ENCODE peak calls at places on chromosome 18, in five cellular contexts. One of them, this sample, is unnamed.

GRCh38 chr18:69648486-69648885 is 247.8 kb downstream of the DOK6 start:
- DNase-seq in Karpas-422: no peak
- DNase-seq in T47D: no peak
- DNase-seq in NCI-H524: peak
- DNase-seq in HL-60: no peak
- DNase-seq in this sample: peak

GRCh38 chr18:34033968-34034367 is 190.7 kb downstream of the NOL4 start:
- DNase-seq in Karpas-422: no peak
- DNase-seq in HL-60: no peak
- DNase-seq in T47D: no peak
- DNase-seq in NCI-H524: no peak
- DNase-seq in this sample: no peak

GRCh38 chr18:944440-944839 is 39.8 kb downstream of the ADCYAP1 start:
- DNase-seq in T47D: no peak
- DNase-seq in HL-60: no peak
- DNase-seq in Karpas-422: no peak
- DNase-seq in NCI-H524: no peak
- DNase-seq in this sample: no peak

GRCh38 chr18:13429884-13430510 is 211.4 kb downstream of the LDLRAD4 start:
- DNase-seq in Karpas-422: no peak
- DNase-seq in NCI-H524: no peak
- DNase-seq in HL-60: no peak
- DNase-seq in T47D: no peak
- DNase-seq in this sample: no peak

GRCh38 chr18:57677289-57678211 is 55.9 kb upstream of the NARS1 start:
- DNase-seq in T47D: no peak
- DNase-seq in NCI-H524: no peak
- DNase-seq in HL-60: no peak
- DNase-seq in Karpas-422: no peak
- DNase-seq in this sample: no peak

GRCh38 chr18:51622676-51623075 is 425.2 kb upstream of the MEX3C start:
- DNase-seq in NCI-H524: peak
- DNase-seq in HL-60: no peak
- DNase-seq in T47D: no peak
- DNase-seq in Karpas-422: no peak
- DNase-seq in this sample: peak

GRCh38 chr18:58937204-58937603 is 72.5 kb downstream of the ZNF532 start:
- DNase-seq in T47D: no peak
- DNase-seq in Karpas-422: no peak
- DNase-seq in HL-60: peak
- DNase-seq in NCI-H524: no peak
- DNase-seq in this sample: no peak

GRCh38 chr18:12639990-12640880 is 17.7 kb downstream of the SPIRE1 start:
- DNase-seq in T47D: no peak
- DNase-seq in HL-60: no peak
- DNase-seq in NCI-H524: no peak
- DNase-seq in Karpas-422: no peak
- DNase-seq in this sample: no peak

GRCh38 chr18:38025433-38026038 is 459.9 kb upstream of the CELF4 start:
- DNase-seq in NCI-H524: no peak
- DNase-seq in T47D: no peak
- DNase-seq in HL-60: no peak
- DNase-seq in Karpas-422: no peak
- DNase-seq in this sample: no peak

GRCh38 chr18:395481-396250 is 104.8 kb downstream of the COLEC12 start:
- DNase-seq in HL-60: no peak
- DNase-seq in Karpas-422: no peak
- DNase-seq in NCI-H524: no peak
- DNase-seq in T47D: no peak
- DNase-seq in this sample: peak

GRCh38 chr18:56975276-56975675 is 171.6 kb upstream of the BOD1L2 start:
- DNase-seq in T47D: no peak
- DNase-seq in HL-60: no peak
- DNase-seq in NCI-H524: no peak
- DNase-seq in Karpas-422: no peak
- DNase-seq in this sample: no peak

GRCh38 chr18:76306685-76307292 is 188.3 kb downstream of the ZNF516 start:
- DNase-seq in T47D: no peak
- DNase-seq in Karpas-422: peak
- DNase-seq in HL-60: no peak
- DNase-seq in NCI-H524: no peak
- DNase-seq in this sample: no peak

GRCh38 chr18:80231151-80231550 is 16.2 kb downstream of the PARD6G start:
- DNase-seq in HL-60: no peak
- DNase-seq in NCI-H524: no peak
- DNase-seq in Karpas-422: no peak
- DNase-seq in T47D: no peak
- DNase-seq in this sample: no peak

GRCh38 chr18:63363951-63364350 is 3.1 kb downstream of the KDSR start:
- DNase-seq in NCI-H524: no peak
- DNase-seq in Karpas-422: no peak
- DNase-seq in T47D: no peak
- DNase-seq in HL-60: no peak
- DNase-seq in this sample: no peak

GRCh38 chr18:63207825-63208224 is 111.7 kb downstream of the BCL2 start:
- DNase-seq in HL-60: no peak
- DNase-seq in NCI-H524: peak
- DNase-seq in Karpas-422: peak
- DNase-seq in T47D: no peak
- DNase-seq in this sample: peak

GRCh38 chr18:10474309-10474708 is 19.9 kb downstream of the APCDD1 start:
- DNase-seq in Karpas-422: no peak
- DNase-seq in HL-60: no peak
- DNase-seq in NCI-H524: no peak
- DNase-seq in T47D: no peak
- DNase-seq in this sample: no peak

GRCh38 chr18:59631583-59632181 is 65.5 kb downstream of the CCBE1 start:
- DNase-seq in NCI-H524: no peak
- DNase-seq in T47D: no peak
- DNase-seq in Karpas-422: peak
- DNase-seq in HL-60: no peak
- DNase-seq in this sample: peak

GRCh38 chr18:73741946-73742345 is 405.7 kb downstream of the FBXO15 start:
- DNase-seq in Karpas-422: no peak
- DNase-seq in T47D: no peak
- DNase-seq in NCI-H524: no peak
- DNase-seq in HL-60: no peak
- DNase-seq in this sample: no peak

GRCh38 chr18:68662779-68663178 is 52.1 kb downstream of the TMX3 start:
- DNase-seq in NCI-H524: no peak
- DNase-seq in T47D: no peak
- DNase-seq in Karpas-422: no peak
- DNase-seq in HL-60: no peak
- DNase-seq in this sample: no peak

GRCh38 chr18:23276456-23276855 is 141.2 kb downstream of the CABLES1 start:
- DNase-seq in NCI-H524: no peak
- DNase-seq in Karpas-422: no peak
- DNase-seq in HL-60: no peak
- DNase-seq in T47D: no peak
- DNase-seq in this sample: no peak

GRCh38 chr18:36469471-36469870 is 172.0 kb downstream of the FHOD3 start:
- DNase-seq in T47D: no peak
- DNase-seq in HL-60: no peak
- DNase-seq in Karpas-422: no peak
- DNase-seq in NCI-H524: no peak
- DNase-seq in this sample: no peak

GRCh38 chr18:26215247-26215970 is 10.8 kb upstream of the TAF4B start:
- DNase-seq in T47D: no peak
- DNase-seq in NCI-H524: no peak
- DNase-seq in HL-60: no peak
- DNase-seq in Karpas-422: peak
- DNase-seq in this sample: no peak

GRCh38 chr18:13136056-13136688 is 82.4 kb upstream of the LDLRAD4 start:
- DNase-seq in NCI-H524: no peak
- DNase-seq in T47D: no peak
- DNase-seq in Karpas-422: peak
- DNase-seq in HL-60: no peak
- DNase-seq in this sample: no peak

GRCh38 chr18:10409041-10409440 is 45.4 kb upstream of the APCDD1 start:
- DNase-seq in Karpas-422: no peak
- DNase-seq in NCI-H524: no peak
- DNase-seq in T47D: no peak
- DNase-seq in HL-60: no peak
- DNase-seq in this sample: no peak

GRCh38 chr18:42548493-42548892 is 567.0 kb downstream of the RIT2 start:
- DNase-seq in T47D: no peak
- DNase-seq in NCI-H524: no peak
- DNase-seq in HL-60: no peak
- DNase-seq in Karpas-422: no peak
- DNase-seq in this sample: no peak

GRCh38 chr18:3367491-3368091 is 82.4 kb upstream of the TGIF1 start:
- DNase-seq in Karpas-422: no peak
- DNase-seq in NCI-H524: no peak
- DNase-seq in T47D: no peak
- DNase-seq in HL-60: no peak
- DNase-seq in this sample: no peak

GRCh38 chr18:37270046-37270665 is 295.4 kb downstream of the CELF4 start:
- DNase-seq in HL-60: peak
- DNase-seq in Karpas-422: peak
- DNase-seq in T47D: no peak
- DNase-seq in NCI-H524: no peak
- DNase-seq in this sample: no peak

GRCh38 chr18:56651771-56652092 is 573 bp downstream of the WDR7 start:
- DNase-seq in Karpas-422: no peak
- DNase-seq in HL-60: no peak
- DNase-seq in NCI-H524: no peak
- DNase-seq in T47D: no peak
- DNase-seq in this sample: no peak

GRCh38 chr18:47397671-47398319 is 146.3 kb upstream of the SKOR2 start:
- DNase-seq in T47D: no peak
- DNase-seq in HL-60: peak
- DNase-seq in Karpas-422: peak
- DNase-seq in NCI-H524: no peak
- DNase-seq in this sample: no peak

GRCh38 chr18:5238371-5238758 is 41.3 kb upstream of the AKAIN1 start:
- DNase-seq in NCI-H524: no peak
- DNase-seq in HL-60: no peak
- DNase-seq in Karpas-422: peak
- DNase-seq in T47D: no peak
- DNase-seq in this sample: peak

GRCh38 chr18:28974504-28974903 is 797.6 kb upstream of the CDH2 start:
- DNase-seq in Karpas-422: no peak
- DNase-seq in T47D: no peak
- DNase-seq in NCI-H524: no peak
- DNase-seq in HL-60: no peak
- DNase-seq in this sample: no peak

GRCh38 chr18:48106976-48107781 is 176.7 kb upstream of the SMAD2 start:
- DNase-seq in T47D: no peak
- DNase-seq in HL-60: no peak
- DNase-seq in Karpas-422: no peak
- DNase-seq in NCI-H524: no peak
- DNase-seq in this sample: no peak

GRCh38 chr18:28007841-28008240 is 169.1 kb downstream of the CDH2 start:
- DNase-seq in Karpas-422: no peak
- DNase-seq in NCI-H524: no peak
- DNase-seq in HL-60: no peak
- DNase-seq in T47D: no peak
- DNase-seq in this sample: no peak

GRCh38 chr18:34611904-34612303 is 98.2 kb upstream of the DTNA start:
- DNase-seq in T47D: no peak
- DNase-seq in HL-60: no peak
- DNase-seq in Karpas-422: no peak
- DNase-seq in NCI-H524: no peak
- DNase-seq in this sample: no peak

GRCh38 chr18:32576296-32576916 is 105.7 kb upstream of the GAREM1 start:
- DNase-seq in HL-60: no peak
- DNase-seq in Karpas-422: peak
- DNase-seq in T47D: no peak
- DNase-seq in NCI-H524: no peak
- DNase-seq in this sample: peak

GRCh38 chr18:76380791-76381405 is 114.1 kb downstream of the ZNF516 start:
- DNase-seq in Karpas-422: peak
- DNase-seq in HL-60: no peak
- DNase-seq in T47D: no peak
- DNase-seq in NCI-H524: no peak
- DNase-seq in this sample: no peak

GRCh38 chr18:23890589-23890988 is 124.0 kb upstream of the TTC39C start:
- DNase-seq in Karpas-422: no peak
- DNase-seq in HL-60: no peak
- DNase-seq in NCI-H524: no peak
- DNase-seq in T47D: no peak
- DNase-seq in this sample: no peak